ENCODE peak calls at places on chromosome 4, in five cellular contexts. O is body of pancreas, M is tibial artery, Q is SHP77, A is C1 segment of cervical spinal cord. X is an unnamed sample.

GRCh38 chr4:76199664-76200211 is 13.9 kb downstream of the SCARB2 start:
- DNase-seq in O (peak; percentile 77), M (no peak), Q (peak; percentile 26), A (peak; percentile 60), X (no peak)

GRCh38 chr4:5276475-5277045 is 225.3 kb downstream of the STK32B start:
- DNase-seq in O (no peak), M (no peak), Q (no peak), A (no peak), X (no peak)

GRCh38 chr4:140237616-140238352 is 83.8 kb upstream of the MAML3 start:
- DNase-seq in O (peak; percentile 66), M (peak; percentile 84), Q (peak; percentile 80), A (peak; percentile 52), X (peak; percentile 85)

GRCh38 chr4:174739576-174739975 is 89.5 kb downstream of the GLRA3 start:
- DNase-seq in O (no peak), M (no peak), Q (no peak), A (no peak), X (no peak)

GRCh38 chr4:189185810-189186432 is 754.8 kb upstream of the FRG1 start:
- DNase-seq in O (no peak), M (no peak), Q (no peak), A (no peak), X (peak; percentile 82)

GRCh38 chr4:72312032-72312650 is 256.9 kb downstream of the ADAMTS3 start:
- DNase-seq in O (peak; percentile 40), M (peak; percentile 89), Q (no peak), A (peak; percentile 61), X (peak; percentile 37)

GRCh38 chr4:154425514-154425913 is 66.1 kb downstream of the DCHS2 start:
- DNase-seq in O (no peak), M (no peak), Q (no peak), A (no peak), X (no peak)

GRCh38 chr4:123409301-123409700 is 12.7 kb downstream of the SPRY1 start:
- DNase-seq in O (no peak), M (no peak), Q (no peak), A (no peak), X (no peak)

GRCh38 chr4:170049793-170050192 is 23.6 kb upstream of the MFAP3L start:
- DNase-seq in O (no peak), M (no peak), Q (no peak), A (no peak), X (no peak)

GRCh38 chr4:79241846-79242245 is 84.0 kb downstream of the NAA11 start:
- DNase-seq in O (no peak), M (no peak), Q (no peak), A (no peak), X (peak; percentile 22)

GRCh38 chr4:176443117-176443516 is 123.4 kb downstream of the SPCS3 start:
- DNase-seq in O (no peak), M (no peak), Q (no peak), A (no peak), X (no peak)

GRCh38 chr4:119540249-119540648 is 88.4 kb downstream of the PDE5A start:
- DNase-seq in O (no peak), M (no peak), Q (no peak), A (no peak), X (no peak)

GRCh38 chr4:24274401-24275035 is 309.8 kb downstream of the DHX15 start:
- DNase-seq in O (no peak), M (no peak), Q (no peak), A (no peak), X (no peak)

GRCh38 chr4:4519296-4519898 is 22.5 kb downstream of the STX18 start:
- DNase-seq in O (no peak), M (no peak), Q (no peak), A (no peak), X (no peak)

GRCh38 chr4:112717856-112718255 is 80.9 kb downstream of the LARP7 start:
- DNase-seq in O (no peak), M (no peak), Q (no peak), A (no peak), X (no peak)

X was measured in iPS-NIHi11.